ENCODE peak calls at places on chromosomes 3 and 15, in eight cellular contexts. G is endothelial cell of umbilical vein, Y is A673, P is breast epithelium, R is GM12878, Z is psoas muscle, F is esophagus muscularis mucosa, K is WERI-Rb-1. D is an unnamed sample.

GRCh38 chr15:63043391-63044076 is 987 bp downstream of the TPM1 start:
- DNase-seq in G (peak; percentile 48), Y (no peak), P (no peak), R (no peak), Z (peak; percentile 72), F (no peak), K (peak; percentile 19), D (peak; percentile 60)

GRCh38 chr3:6861989-6862879 is 1.3 kb downstream of the GRM7 start:
- DNase-seq in G (no peak), Y (no peak), P (no peak), R (no peak), Z (no peak), F (no peak), K (no peak), D (peak; percentile 60)

GRCh38 chr3:55622116-55622515 is 135.0 kb upstream of the WNT5A start:
- DNase-seq in G (no peak), Y (no peak), P (no peak), R (no peak), Z (no peak), F (no peak), K (no peak), D (no peak)

GRCh38 chr15:100150906-100151305 is 190.9 kb downstream of the ADAMTS17 start:
- DNase-seq in G (no peak), Y (no peak), P (no peak), R (no peak), Z (no peak), F (no peak), K (no peak), D (no peak)

GRCh38 chr3:4011136-4011535 is 211.9 kb downstream of the LRRN1 start:
- DNase-seq in G (no peak), Y (no peak), P (no peak), R (no peak), Z (no peak), F (no peak), K (no peak), D (no peak)

GRCh38 chr3:71066849-71067261 is 516.7 kb downstream of the FOXP1 start:
- DNase-seq in G (peak; percentile 53), Y (peak; percentile 47), P (no peak), R (no peak), Z (no peak), F (peak; percentile 92), K (no peak), D (peak; percentile 8)

GRCh38 chr3:16516695-16517481 is 3.4 kb upstream of the RFTN1 start:
- DNase-seq in G (peak; percentile 76), Y (peak; percentile 39), P (no peak), R (no peak), Z (peak; percentile 59), F (no peak), K (peak; percentile 32), D (peak; percentile 58)

GRCh38 chr15:71806452-71806931 is 3.9 kb upstream of the NR2E3 start:
- DNase-seq in G (peak; percentile 42), Y (peak; percentile 39), P (no peak), R (no peak), Z (no peak), F (no peak), K (peak; percentile 79), D (peak; percentile 73)

GRCh38 chr15:79973445-79974180 is 2.6 kb upstream of the BCL2A1 start:
- DNase-seq in G (no peak), Y (no peak), P (no peak), R (no peak), Z (no peak), F (no peak), K (no peak), D (no peak)

GRCh38 chr15:69627548-69628158 is 175.0 kb downstream of the RPLP1 start:
- DNase-seq in G (no peak), Y (no peak), P (no peak), R (no peak), Z (no peak), F (no peak), K (no peak), D (no peak)

GRCh38 chr3:31412832-31413231 is 119.9 kb upstream of the STT3B start:
- DNase-seq in G (no peak), Y (no peak), P (no peak), R (no peak), Z (no peak), F (no peak), K (no peak), D (no peak)

GRCh38 chr3:51282931-51283330 is 102.2 kb upstream of the MANF start:
- DNase-seq in G (no peak), Y (no peak), P (no peak), R (no peak), Z (no peak), F (no peak), K (no peak), D (no peak)

DNA sequence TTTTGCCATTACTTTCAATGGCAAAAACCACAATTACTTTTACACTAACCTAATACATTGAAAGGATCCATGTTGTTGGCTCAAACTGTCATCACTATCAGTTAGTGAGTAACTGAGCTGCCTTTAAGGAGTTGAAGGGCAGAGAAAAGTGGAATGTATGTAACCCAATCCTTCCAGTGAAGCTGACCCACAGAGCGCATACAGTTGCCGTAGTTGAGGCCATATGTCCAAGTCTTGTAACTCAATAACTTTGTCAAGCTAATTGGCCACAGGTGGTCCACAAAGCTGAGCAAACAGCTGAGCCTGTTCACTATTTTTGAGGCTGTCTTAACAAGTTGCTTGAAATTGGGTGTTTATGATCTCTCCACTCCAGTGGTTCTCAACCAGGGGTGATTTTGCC is 169.0 kb upstream of the SLC24A5 start:
- DNase-seq in G (no peak), Y (no peak), P (no peak), R (no peak), Z (no peak), F (no peak), K (no peak), D (no peak)
- H3K36me3 ChIP-seq in G (no peaks in the 10 kb centered on the region), Y (no peaks in the 10 kb centered on the region), P (no peaks in the 10 kb centered on the region), R (no peaks in the 10 kb centered on the region), Z (no peaks in the 10 kb centered on the region), F (no peaks in the 10 kb centered on the region), K (no peaks in the 10 kb centered on the region), D (no peaks in the 10 kb centered on the region)

GRCh38 chr3:155111971-155112370 is 31.9 kb downstream of the MME start:
- DNase-seq in G (no peak), Y (no peak), P (no peak), R (no peak), Z (no peak), F (no peak), K (no peak), D (no peak)

GRCh38 chr3:155110021-155110420 is 29.9 kb downstream of the MME start:
- DNase-seq in G (no peak), Y (no peak), P (no peak), R (no peak), Z (no peak), F (no peak), K (no peak), D (no peak)

GRCh38 chr3:155106059-155106458 is 25.9 kb downstream of the MME start:
- DNase-seq in G (no peak), Y (no peak), P (no peak), R (no peak), Z (no peak), F (no peak), K (no peak), D (no peak)

GRCh38 chr3:155112661-155113389 is 32.7 kb downstream of the MME start:
- DNase-seq in G (no peak), Y (no peak), P (no peak), R (no peak), Z (no peak), F (no peak), K (no peak), D (no peak)

DNA sequence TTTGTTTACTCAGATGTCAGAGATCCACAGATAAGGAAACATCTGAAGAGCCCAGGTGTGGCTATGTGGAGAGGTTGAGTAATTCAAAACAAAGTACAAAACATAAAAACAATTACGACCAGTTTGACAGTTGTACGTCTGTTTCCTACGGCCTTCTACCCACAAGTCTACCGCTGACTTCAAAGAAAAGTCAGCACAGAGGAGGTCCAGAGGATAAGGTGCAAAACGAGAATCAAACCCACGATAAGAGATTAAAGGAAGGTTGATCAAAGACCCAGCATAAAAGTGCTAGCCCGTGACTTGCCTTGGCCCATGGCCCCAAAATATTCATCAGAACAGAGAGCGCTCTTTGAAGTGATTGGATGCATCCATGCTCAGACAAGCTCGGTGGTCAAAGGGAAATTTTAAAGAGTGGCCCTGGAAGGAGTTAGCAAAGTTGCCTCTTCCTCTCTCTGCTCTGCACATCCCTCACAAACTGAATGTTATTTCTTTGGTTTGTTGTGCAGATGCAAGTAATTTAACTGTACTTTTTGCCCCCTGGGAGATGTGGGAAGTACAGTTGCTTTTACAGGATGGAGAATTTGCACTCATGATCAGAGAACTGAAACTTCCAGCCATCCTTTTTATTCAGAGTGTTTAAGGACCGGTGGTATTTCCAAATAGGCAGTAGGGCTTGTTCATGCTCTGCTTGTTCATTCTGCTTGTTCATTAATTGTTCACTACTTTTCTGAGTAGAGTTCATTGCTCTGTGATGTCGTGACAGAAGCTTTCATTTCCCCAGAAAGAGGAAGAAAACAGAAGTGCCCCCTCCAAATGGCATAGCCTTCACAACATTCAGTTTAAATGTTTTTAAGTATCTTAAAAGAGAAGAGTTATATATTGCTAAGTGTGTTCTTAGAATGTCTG is 31.1 kb downstream of the MME start:
- DNase-seq in G (no peak), Y (no peak), P (no peak), R (no peak), Z (no peak), F (no peak), K (no peak), D (no peak)
- H3K36me3 ChIP-seq in G (no peaks in the 10 kb centered on the region), Y (no peaks in the 10 kb centered on the region), P (no peaks in the 10 kb centered on the region), R (no peaks in the 10 kb centered on the region), Z (no peaks in the 10 kb centered on the region), F (no peaks in the 10 kb centered on the region), K (no peaks in the 10 kb centered on the region), D (no peaks in the 10 kb centered on the region)

DNA sequence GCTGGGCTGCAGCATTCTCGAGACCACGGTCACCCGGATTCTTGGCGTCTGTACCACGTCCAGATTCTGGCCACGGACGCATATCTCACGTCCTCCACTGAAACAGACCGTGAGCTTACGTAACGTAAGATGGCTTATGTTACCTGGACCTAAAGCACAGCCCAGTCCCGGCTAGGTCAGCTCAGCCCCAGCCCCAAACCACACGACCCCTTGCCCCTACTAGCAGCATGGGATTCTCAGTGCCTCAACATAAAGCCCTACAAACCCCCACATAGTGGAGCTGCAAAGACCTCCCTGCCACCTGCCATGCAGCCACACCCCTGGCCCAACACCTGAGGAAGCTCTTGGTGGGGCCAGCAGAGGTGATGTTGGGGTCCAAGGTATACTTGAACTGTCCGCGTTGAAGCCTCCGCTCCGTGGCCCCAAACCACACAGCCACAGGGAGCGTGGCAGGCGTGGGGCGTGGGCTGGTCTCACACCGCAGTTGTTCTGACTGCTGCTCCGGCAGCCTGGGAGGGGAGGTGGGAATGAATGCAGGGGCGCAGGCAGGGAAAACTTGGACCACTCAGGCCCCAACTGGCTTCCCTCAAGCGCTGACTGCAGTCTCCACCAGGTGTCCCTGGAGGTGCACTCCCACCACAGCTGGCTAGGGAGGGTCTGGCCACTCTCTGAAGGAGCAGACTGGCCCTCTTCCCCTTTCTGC is 14.5 kb downstream of the PLXNB1 start:
- DNase-seq in G (no peak), Y (no peak), P (no peak), R (no peak), Z (peak; percentile 47), F (no peak), K (no peak), D (peak; percentile 31)
- H3K36me3 ChIP-seq in G (no peaks in the 10 kb centered on the region), Y (no peaks in the 10 kb centered on the region), P (peaks cover 24% of the 10 kb centered on the region), R (no peaks in the 10 kb centered on the region), Z (no peaks in the 10 kb centered on the region), F (peaks cover 100% of the 10 kb centered on the region), K (peaks cover 90% of the 10 kb centered on the region), D (no peaks in the 10 kb centered on the region)

DNA sequence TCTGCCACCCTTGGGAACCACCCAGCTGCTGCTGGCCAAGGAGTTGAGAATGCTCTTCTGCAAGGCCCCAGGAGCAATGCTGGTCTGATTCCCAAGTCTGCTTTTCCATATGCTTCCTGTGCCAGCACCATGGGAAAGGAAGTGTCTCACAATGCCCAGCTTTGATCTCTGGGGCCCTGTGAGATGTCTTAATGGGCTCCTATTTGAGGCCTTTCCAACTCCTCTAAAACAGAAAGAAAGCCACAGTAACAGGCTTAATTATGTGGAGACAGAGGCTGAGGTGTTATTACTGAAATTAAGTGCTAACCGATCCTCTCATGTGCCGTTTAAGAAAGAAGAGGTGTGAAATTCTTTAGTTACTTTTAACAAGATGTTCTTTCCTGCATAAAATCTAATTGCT is 4.5 kb downstream of the EOGT start:
- DNase-seq in G (peak; percentile 93), Y (peak; percentile 9), P (no peak), R (no peak), Z (no peak), F (no peak), K (no peak), D (no peak)
- H3K36me3 ChIP-seq in G (peaks cover 21% of the 10 kb centered on the region), Y (no peaks in the 10 kb centered on the region), P (no peaks in the 10 kb centered on the region), R (no peaks in the 10 kb centered on the region), Z (peaks cover 5% of the 10 kb centered on the region), F (peaks cover 58% of the 10 kb centered on the region), K (peaks cover 20% of the 10 kb centered on the region), D (peaks cover 15% of the 10 kb centered on the region)

D was measured in SK-N-SH.